ENCODE peak calls at places on chromosome 7, in seven cellular contexts. One of them, this sample, is unnamed.

GRCh38 chr7:27608776-27609495 is 53.7 kb downstream of the HIBADH start:
- DNase-seq in PC-3: no peak
- DNase-seq in IMR-90: no peak
- DNase-seq in GM23338: no peak
- DNase-seq in CD8-positive, alpha-beta T cell: no peak
- DNase-seq in fibroblast of lung: no peak
- DNase-seq in stomach: no peak
- DNase-seq in this sample: no peak

GRCh38 chr7:91267558-91267955 is 3.3 kb downstream of the FZD1 start:
- DNase-seq in PC-3: no peak
- DNase-seq in IMR-90: peak; percentile 75
- DNase-seq in GM23338: no peak
- DNase-seq in CD8-positive, alpha-beta T cell: no peak
- DNase-seq in fibroblast of lung: peak; percentile 54
- DNase-seq in stomach: no peak
- DNase-seq in this sample: no peak

GRCh38 chr7:70426249-70426880 is 705.6 kb upstream of the GALNT17 start:
- DNase-seq in PC-3: no peak
- DNase-seq in IMR-90: no peak
- DNase-seq in GM23338: no peak
- DNase-seq in CD8-positive, alpha-beta T cell: no peak
- DNase-seq in fibroblast of lung: no peak
- DNase-seq in stomach: no peak
- DNase-seq in this sample: no peak

GRCh38 chr7:33516634-33517033 is 387.3 kb downstream of the BBS9 start:
- DNase-seq in PC-3: no peak
- DNase-seq in IMR-90: no peak
- DNase-seq in GM23338: no peak
- DNase-seq in CD8-positive, alpha-beta T cell: no peak
- DNase-seq in fibroblast of lung: no peak
- DNase-seq in stomach: no peak
- DNase-seq in this sample: no peak

GRCh38 chr7:90629306-90629918 is 33.3 kb downstream of the CDK14 start:
- DNase-seq in PC-3: peak; percentile 80
- DNase-seq in IMR-90: peak; percentile 63
- DNase-seq in GM23338: peak; percentile 84
- DNase-seq in CD8-positive, alpha-beta T cell: no peak
- DNase-seq in fibroblast of lung: peak; percentile 77
- DNase-seq in stomach: no peak
- DNase-seq in this sample: no peak

GRCh38 chr7:38160003-38160571 is 18.0 kb upstream of the STARD3NL start:
- DNase-seq in PC-3: no peak
- DNase-seq in IMR-90: no peak
- DNase-seq in GM23338: no peak
- DNase-seq in CD8-positive, alpha-beta T cell: no peak
- DNase-seq in fibroblast of lung: no peak
- DNase-seq in stomach: no peak
- DNase-seq in this sample: no peak

GRCh38 chr7:142859829-142860228 is 5.0 kb downstream of the EPHB6 start:
- DNase-seq in PC-3: peak; percentile 85
- DNase-seq in IMR-90: peak; percentile 2
- DNase-seq in GM23338: no peak
- DNase-seq in CD8-positive, alpha-beta T cell: no peak
- DNase-seq in fibroblast of lung: peak; percentile 79
- DNase-seq in stomach: no peak
- DNase-seq in this sample: no peak

GRCh38 chr7:50562126-50562525 is 3.1 kb downstream of the DDC start:
- DNase-seq in PC-3: no peak
- DNase-seq in IMR-90: no peak
- DNase-seq in GM23338: peak; percentile 44
- DNase-seq in CD8-positive, alpha-beta T cell: no peak
- DNase-seq in fibroblast of lung: no peak
- DNase-seq in stomach: no peak
- DNase-seq in this sample: no peak

GRCh38 chr7:65250697-65251395 is 122.8 kb upstream of the ZNF92 start:
- DNase-seq in PC-3: no peak
- DNase-seq in IMR-90: no peak
- DNase-seq in GM23338: peak; percentile 45
- DNase-seq in CD8-positive, alpha-beta T cell: no peak
- DNase-seq in fibroblast of lung: no peak
- DNase-seq in stomach: no peak
- DNase-seq in this sample: peak; percentile 39

GRCh38 chr7:45659496-45660139 is 85.5 kb downstream of the ADCY1 start:
- DNase-seq in PC-3: no peak
- DNase-seq in IMR-90: no peak
- DNase-seq in GM23338: no peak
- DNase-seq in CD8-positive, alpha-beta T cell: no peak
- DNase-seq in fibroblast of lung: no peak
- DNase-seq in stomach: peak; percentile 20
- DNase-seq in this sample: no peak

GRCh38 chr7:117728858-117729257 is 144.4 kb downstream of the CTTNBP2 start:
- DNase-seq in PC-3: no peak
- DNase-seq in IMR-90: no peak
- DNase-seq in GM23338: no peak
- DNase-seq in CD8-positive, alpha-beta T cell: no peak
- DNase-seq in fibroblast of lung: no peak
- DNase-seq in stomach: no peak
- DNase-seq in this sample: no peak

GRCh38 chr7:7970113-7970619 is 1.6 kb downstream of the GLCCI1 start:
- DNase-seq in PC-3: no peak
- DNase-seq in IMR-90: no peak
- DNase-seq in GM23338: peak; percentile 30
- DNase-seq in CD8-positive, alpha-beta T cell: no peak
- DNase-seq in fibroblast of lung: no peak
- DNase-seq in stomach: no peak
- DNase-seq in this sample: no peak

GRCh38 chr7:80954181-80954580 is 35.3 kb upstream of the SEMA3C start:
- DNase-seq in PC-3: no peak
- DNase-seq in IMR-90: no peak
- DNase-seq in GM23338: no peak
- DNase-seq in CD8-positive, alpha-beta T cell: no peak
- DNase-seq in fibroblast of lung: no peak
- DNase-seq in stomach: no peak
- DNase-seq in this sample: no peak

GRCh38 chr7:127751723-127752448 is 99.9 kb downstream of the SND1 start:
- DNase-seq in PC-3: no peak
- DNase-seq in IMR-90: peak; percentile 75
- DNase-seq in GM23338: no peak
- DNase-seq in CD8-positive, alpha-beta T cell: no peak
- DNase-seq in fibroblast of lung: peak; percentile 75
- DNase-seq in stomach: peak; percentile 26
- DNase-seq in this sample: no peak

GRCh38 chr7:151925446-151926335 is 30.6 kb upstream of the GALNTL5 start:
- DNase-seq in PC-3: peak; percentile 46
- DNase-seq in IMR-90: no peak
- DNase-seq in GM23338: no peak
- DNase-seq in CD8-positive, alpha-beta T cell: no peak
- DNase-seq in fibroblast of lung: no peak
- DNase-seq in stomach: peak; percentile 79
- DNase-seq in this sample: no peak

GRCh38 chr7:20542594-20542993 is 72.9 kb upstream of the ABCB5 start:
- DNase-seq in PC-3: peak; percentile 78
- DNase-seq in IMR-90: no peak
- DNase-seq in GM23338: no peak
- DNase-seq in CD8-positive, alpha-beta T cell: no peak
- DNase-seq in fibroblast of lung: peak; percentile 19
- DNase-seq in stomach: no peak
- DNase-seq in this sample: no peak

GRCh38 chr7:157565981-157566630 is 229.3 kb downstream of the DNAJB6 start:
- DNase-seq in PC-3: no peak
- DNase-seq in IMR-90: no peak
- DNase-seq in GM23338: no peak
- DNase-seq in CD8-positive, alpha-beta T cell: no peak
- DNase-seq in fibroblast of lung: no peak
- DNase-seq in stomach: no peak
- DNase-seq in this sample: no peak

GRCh38 chr7:105156731-105157130 is 142.7 kb downstream of the KMT2E start:
- DNase-seq in PC-3: no peak
- DNase-seq in IMR-90: no peak
- DNase-seq in GM23338: no peak
- DNase-seq in CD8-positive, alpha-beta T cell: no peak
- DNase-seq in fibroblast of lung: peak; percentile 5
- DNase-seq in stomach: no peak
- DNase-seq in this sample: no peak

GRCh38 chr7:131234719-131235488 is 92.8 kb upstream of the MKLN1 start:
- DNase-seq in PC-3: no peak
- DNase-seq in IMR-90: peak; percentile 13
- DNase-seq in GM23338: no peak
- DNase-seq in CD8-positive, alpha-beta T cell: no peak
- DNase-seq in fibroblast of lung: no peak
- DNase-seq in stomach: no peak
- DNase-seq in this sample: no peak

DNA sequence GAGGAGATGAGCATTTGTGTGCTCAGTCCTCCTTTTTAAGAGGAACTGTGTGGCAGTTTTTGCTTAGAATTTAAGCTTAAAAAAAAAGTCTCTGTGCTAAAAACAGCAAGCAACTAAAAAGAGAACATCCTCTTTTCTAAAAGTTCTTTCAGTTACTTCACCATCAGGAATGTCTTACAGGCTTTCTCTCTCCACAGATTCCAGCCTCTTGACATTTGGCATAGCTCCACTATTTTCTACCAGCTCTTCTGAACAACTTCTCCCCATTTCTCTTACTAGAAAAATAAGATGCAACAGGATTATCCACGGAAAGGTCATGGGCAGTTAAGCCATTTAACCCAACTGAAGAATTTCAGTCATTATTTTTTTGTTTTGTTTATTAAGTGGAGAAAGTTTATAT is 13.2 kb downstream of the PCLO start:
- DNase-seq in PC-3: peak; percentile 9
- DNase-seq in IMR-90: peak; percentile 1
- DNase-seq in GM23338: no peak
- DNase-seq in CD8-positive, alpha-beta T cell: no peak
- DNase-seq in fibroblast of lung: peak; percentile 24
- DNase-seq in stomach: no peak
- DNase-seq in this sample: no peak
- H3K27ac ChIP-seq in PC-3: peak overlapping the region; percentile 65
- H3K27ac ChIP-seq in IMR-90: no peak overlapping the region
- H3K27ac ChIP-seq in GM23338: no peak overlapping the region
- H3K27ac ChIP-seq in CD8-positive, alpha-beta T cell: no peak overlapping the region
- H3K27ac ChIP-seq in fibroblast of lung: no peak overlapping the region
- H3K27ac ChIP-seq in stomach: no peak overlapping the region
- H3K27ac ChIP-seq in this sample: no peak overlapping the region

GRCh38 chr7:31443457-31443856 is 70.4 kb upstream of the ITPRID1 start:
- DNase-seq in PC-3: peak; percentile 79
- DNase-seq in IMR-90: peak; percentile 45
- DNase-seq in GM23338: peak; percentile 90
- DNase-seq in CD8-positive, alpha-beta T cell: no peak
- DNase-seq in fibroblast of lung: peak; percentile 55
- DNase-seq in stomach: no peak
- DNase-seq in this sample: peak; percentile 42
- TF ChIP-seq CTCF in PC-3: peak; percentile 81
- TF ChIP-seq CTCF in IMR-90: peak; percentile 67
- TF ChIP-seq CTCF in GM23338: peak; percentile 92
- TF ChIP-seq CTCF in CD8-positive, alpha-beta T cell: peak; percentile 41
- TF ChIP-seq CTCF in fibroblast of lung: peak; percentile 80
- TF ChIP-seq CTCF in stomach: peak; percentile 73
- TF ChIP-seq CTCF in this sample: peak; percentile 88

GRCh38 chr7:75878312-75878768 is 494 bp upstream of the RHBDD2 start:
- DNase-seq in PC-3: no peak
- DNase-seq in IMR-90: no peak
- DNase-seq in GM23338: no peak
- DNase-seq in CD8-positive, alpha-beta T cell: no peak
- DNase-seq in fibroblast of lung: no peak
- DNase-seq in stomach: no peak
- DNase-seq in this sample: no peak

GRCh38 chr7:75878769-75879596 is at the start of gene RHBDD2:
- DNase-seq in PC-3: peak; percentile 93
- DNase-seq in IMR-90: peak; percentile 90
- DNase-seq in GM23338: peak; percentile 94
- DNase-seq in CD8-positive, alpha-beta T cell: peak; percentile 96
- DNase-seq in fibroblast of lung: peak; percentile 92
- DNase-seq in stomach: peak; percentile 97
- DNase-seq in this sample: peak; percentile 95

GRCh38 chr7:75880242-75880641 is 1.4 kb downstream of the RHBDD2 start:
- DNase-seq in PC-3: no peak
- DNase-seq in IMR-90: no peak
- DNase-seq in GM23338: no peak
- DNase-seq in CD8-positive, alpha-beta T cell: no peak
- DNase-seq in fibroblast of lung: no peak
- DNase-seq in stomach: no peak
- DNase-seq in this sample: no peak

GRCh38 chr7:75881436-75882095 is 2.7 kb downstream of the RHBDD2 start:
- DNase-seq in PC-3: no peak
- DNase-seq in IMR-90: no peak
- DNase-seq in GM23338: peak; percentile 43
- DNase-seq in CD8-positive, alpha-beta T cell: no peak
- DNase-seq in fibroblast of lung: no peak
- DNase-seq in stomach: no peak
- DNase-seq in this sample: peak; percentile 54

DNA sequence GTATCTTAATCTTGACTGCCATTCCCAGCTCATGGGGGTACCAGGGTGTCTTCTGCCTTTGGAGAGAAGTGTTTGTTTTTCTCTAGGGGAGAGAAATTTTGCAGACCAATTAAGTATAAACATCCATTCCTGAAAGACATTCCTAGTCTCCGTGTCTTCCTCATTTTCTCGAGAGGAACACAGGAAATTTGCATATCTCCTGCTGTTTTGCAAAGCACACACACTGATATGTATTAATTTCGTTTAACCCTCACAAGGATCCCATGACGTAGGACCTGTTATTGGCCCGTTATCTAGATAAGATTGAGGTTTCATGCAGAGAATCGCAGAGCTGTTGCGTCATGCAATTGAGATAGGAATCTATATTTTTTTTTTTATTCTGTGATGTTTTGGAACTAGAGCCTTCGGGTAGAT is 944 bp downstream of the RHBDD2 start:
- DNase-seq in PC-3: no peak
- DNase-seq in IMR-90: peak; percentile 78
- DNase-seq in GM23338: peak; percentile 47
- DNase-seq in CD8-positive, alpha-beta T cell: peak; percentile 65
- DNase-seq in fibroblast of lung: peak; percentile 67
- DNase-seq in stomach: no peak
- DNase-seq in this sample: no peak
- H3K4me1 ChIP-seq in PC-3: peaks cover 13% of the 10 kb centered on the region
- H3K4me1 ChIP-seq in IMR-90: peaks cover 6% of the 10 kb centered on the region
- H3K4me1 ChIP-seq in GM23338: peaks cover 16% of the 10 kb centered on the region
- H3K4me1 ChIP-seq in CD8-positive, alpha-beta T cell: peaks cover 18% of the 10 kb centered on the region
- H3K4me1 ChIP-seq in fibroblast of lung: peaks cover 6% of the 10 kb centered on the region
- H3K4me1 ChIP-seq in stomach: peaks cover 61% of the 10 kb centered on the region
- H3K4me1 ChIP-seq in this sample: peaks cover 2% of the 10 kb centered on the region

GRCh38 chr7:1553513-1554210 is 2.3 kb downstream of the TMEM184A start:
- DNase-seq in PC-3: no peak
- DNase-seq in IMR-90: no peak
- DNase-seq in GM23338: no peak
- DNase-seq in CD8-positive, alpha-beta T cell: no peak
- DNase-seq in fibroblast of lung: no peak
- DNase-seq in stomach: no peak
- DNase-seq in this sample: no peak

GRCh38 chr7:1550846-1551155 is 5.2 kb downstream of the TMEM184A start:
- DNase-seq in PC-3: no peak
- DNase-seq in IMR-90: no peak
- DNase-seq in GM23338: no peak
- DNase-seq in CD8-positive, alpha-beta T cell: no peak
- DNase-seq in fibroblast of lung: no peak
- DNase-seq in stomach: no peak
- DNase-seq in this sample: no peak

GRCh38 chr7:1554332-1555045 is 1.5 kb downstream of the TMEM184A start:
- DNase-seq in PC-3: no peak
- DNase-seq in IMR-90: no peak
- DNase-seq in GM23338: no peak
- DNase-seq in CD8-positive, alpha-beta T cell: no peak
- DNase-seq in fibroblast of lung: no peak
- DNase-seq in stomach: no peak
- DNase-seq in this sample: no peak

GRCh38 chr7:1550005-1550845 is 5.8 kb downstream of the TMEM184A start:
- DNase-seq in PC-3: no peak
- DNase-seq in IMR-90: no peak
- DNase-seq in GM23338: no peak
- DNase-seq in CD8-positive, alpha-beta T cell: no peak
- DNase-seq in fibroblast of lung: no peak
- DNase-seq in stomach: no peak
- DNase-seq in this sample: no peak

GRCh38 chr7:1552200-1552599 is 3.8 kb downstream of the TMEM184A start:
- DNase-seq in PC-3: no peak
- DNase-seq in IMR-90: no peak
- DNase-seq in GM23338: no peak
- DNase-seq in CD8-positive, alpha-beta T cell: peak; percentile 9
- DNase-seq in fibroblast of lung: no peak
- DNase-seq in stomach: no peak
- DNase-seq in this sample: no peak
- H3K27ac ChIP-seq in PC-3: no peak overlapping the region
- H3K27ac ChIP-seq in IMR-90: no peak overlapping the region
- H3K27ac ChIP-seq in GM23338: no peak overlapping the region
- H3K27ac ChIP-seq in CD8-positive, alpha-beta T cell: no peak overlapping the region
- H3K27ac ChIP-seq in fibroblast of lung: no peak overlapping the region
- H3K27ac ChIP-seq in stomach: no peak overlapping the region
- H3K27ac ChIP-seq in this sample: no peak overlapping the region